ENCODE peak calls at places on chromosomes 11 and 22, in five cellular contexts. One of them, this sample, is unnamed.

GRCh38 chr11:122681731-122682130 is 26.2 kb downstream of the UBASH3B start:
- DNase-seq in H1: no peak
- DNase-seq in HepG2: no peak
- DNase-seq in K562: no peak
- DNase-seq in GM12878: no peak
- DNase-seq in this sample: no peak

GRCh38 chr22:40196628-40197027 is 18.9 kb downstream of the TNRC6B start:
- DNase-seq in HepG2: no peak
- DNase-seq in GM12878: peak; percentile 48
- DNase-seq in K562: no peak
- DNase-seq in H1: no peak
- DNase-seq in this sample: no peak

GRCh38 chr11:32821517-32821916 is 8.2 kb upstream of the PRRG4 start:
- DNase-seq in GM12878: no peak
- DNase-seq in H1: no peak
- DNase-seq in K562: no peak
- DNase-seq in HepG2: no peak
- DNase-seq in this sample: no peak

GRCh38 chr22:30238661-30239420 is 7.7 kb downstream of the LIF start:
- DNase-seq in HepG2: no peak
- DNase-seq in H1: no peak
- DNase-seq in GM12878: no peak
- DNase-seq in K562: peak; percentile 55
- DNase-seq in this sample: no peak

GRCh38 chr11:75591966-75592365 is 29.9 kb downstream of the SERPINH1 start:
- DNase-seq in GM12878: no peak
- DNase-seq in H1: no peak
- DNase-seq in K562: no peak
- DNase-seq in HepG2: no peak
- DNase-seq in this sample: no peak

GRCh38 chr11:112744041-112744440 is 217.2 kb upstream of the NCAM1 start:
- DNase-seq in GM12878: no peak
- DNase-seq in HepG2: no peak
- DNase-seq in K562: no peak
- DNase-seq in H1: no peak
- DNase-seq in this sample: no peak

GRCh38 chr11:110087820-110088534 is 5.2 kb upstream of the ZC3H12C start:
- DNase-seq in K562: no peak
- DNase-seq in HepG2: no peak
- DNase-seq in GM12878: no peak
- DNase-seq in H1: no peak
- DNase-seq in this sample: no peak

GRCh38 chr11:40281055-40281580 is 1178.3 kb downstream of the LRRC4C start:
- DNase-seq in K562: no peak
- DNase-seq in H1: no peak
- DNase-seq in HepG2: no peak
- DNase-seq in GM12878: no peak
- DNase-seq in this sample: no peak

GRCh38 chr11:2215561-2216399 is 44.2 kb upstream of the TH start:
- DNase-seq in GM12878: no peak
- DNase-seq in K562: peak; percentile 12
- DNase-seq in H1: no peak
- DNase-seq in HepG2: peak; percentile 46
- DNase-seq in this sample: no peak

GRCh38 chr11:48169259-48169658 is 47.4 kb upstream of the OR4B1 start:
- DNase-seq in HepG2: no peak
- DNase-seq in GM12878: no peak
- DNase-seq in H1: no peak
- DNase-seq in K562: no peak
- DNase-seq in this sample: no peak

GRCh38 chr11:15967966-15968365 is 388.4 kb downstream of the SOX6 start:
- DNase-seq in GM12878: no peak
- DNase-seq in K562: no peak
- DNase-seq in HepG2: no peak
- DNase-seq in H1: no peak
- DNase-seq in this sample: no peak

GRCh38 chr11:116420770-116421528 is 351.8 kb downstream of the BUD13 start:
- DNase-seq in GM12878: no peak
- DNase-seq in K562: no peak
- DNase-seq in HepG2: no peak
- DNase-seq in H1: no peak
- DNase-seq in this sample: peak; percentile 10

DNA sequence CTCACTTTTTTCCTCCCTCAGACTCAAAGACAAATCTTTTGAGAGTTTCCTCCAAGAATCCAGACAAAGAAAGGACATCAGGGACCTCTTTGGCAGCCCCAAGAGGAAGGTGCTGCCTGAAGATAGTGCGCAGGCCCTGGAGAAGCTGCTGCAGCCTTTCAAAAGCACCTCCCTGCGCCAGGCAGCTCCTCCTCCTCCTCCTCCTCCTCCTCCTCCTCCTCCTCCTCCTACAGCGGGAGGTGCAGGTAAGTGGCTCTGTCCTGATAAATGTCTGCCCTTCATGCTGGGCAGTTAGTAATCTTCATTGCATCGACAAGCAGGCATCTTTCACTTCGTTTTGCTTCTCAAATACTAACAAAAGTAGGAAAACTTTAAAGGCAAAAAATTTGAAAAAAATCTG is 82.8 kb upstream of the PARVA start:
- DNase-seq in H1: no peak
- DNase-seq in GM12878: no peak
- DNase-seq in HepG2: no peak
- DNase-seq in K562: no peak
- DNase-seq in this sample: no peak
- TF ChIP-seq ZNF274 in H1: no peak
- TF ChIP-seq ZNF274 in GM12878: no peak
- TF ChIP-seq ZNF274 in HepG2: no peak
- TF ChIP-seq ZNF274 in K562: no peak
- TF ChIP-seq ZNF274 in this sample: no peak

DNA sequence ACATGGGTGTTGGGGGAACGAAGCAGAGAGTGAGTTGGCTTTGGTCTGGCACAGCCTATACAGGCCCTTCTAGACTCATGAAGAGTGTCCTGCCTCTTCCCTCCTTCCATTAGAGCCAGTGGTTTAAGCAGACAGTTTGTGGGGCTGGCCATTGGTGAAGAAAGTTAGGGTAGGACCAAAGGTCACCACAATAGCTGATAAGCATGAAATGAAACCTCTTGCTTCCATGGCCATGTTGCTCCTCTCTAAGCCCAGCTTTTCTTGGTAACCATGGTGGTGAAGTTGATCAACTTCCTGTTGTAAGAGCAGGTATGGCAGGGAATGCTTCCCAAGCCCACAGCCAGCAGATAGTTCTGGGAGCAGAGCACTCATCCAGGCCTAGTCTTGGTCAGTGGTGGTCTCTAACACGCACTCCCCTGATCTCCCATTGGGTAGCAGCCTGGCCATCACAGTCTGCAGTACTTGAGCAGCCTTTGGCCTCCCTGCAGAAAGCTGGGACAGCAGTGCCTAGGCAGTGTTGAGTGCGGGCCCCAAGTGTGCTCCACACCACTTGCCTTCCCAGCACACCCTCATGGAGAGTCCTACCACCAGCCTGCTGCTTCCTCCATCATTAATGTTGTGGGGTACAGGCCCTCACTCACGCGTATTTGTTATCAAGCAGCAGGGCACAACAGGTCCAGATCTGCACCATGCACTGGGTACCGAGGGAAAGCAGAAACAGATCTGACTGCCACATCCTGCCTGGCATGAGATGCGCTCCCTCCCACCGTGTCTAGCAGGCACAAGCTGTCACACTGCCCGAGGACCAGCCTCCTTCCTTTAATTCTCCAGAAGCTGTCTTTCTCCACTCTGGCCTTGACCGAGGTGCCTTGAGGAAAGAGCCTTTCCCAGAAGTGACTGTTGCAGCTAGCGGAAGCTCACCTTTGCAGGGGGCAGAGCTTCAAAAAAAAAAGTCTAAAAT is 65.8 kb upstream of the SUSD2 start:
- DNase-seq in HepG2: no peak
- DNase-seq in H1: no peak
- DNase-seq in GM12878: no peak
- DNase-seq in K562: no peak
- DNase-seq in this sample: no peak
- TF ChIP-seq JUND in HepG2: no peak
- TF ChIP-seq JUND in H1: no peak
- TF ChIP-seq JUND in GM12878: no peak
- TF ChIP-seq JUND in K562: no peak
- TF ChIP-seq JUND in this sample: no peak

GRCh38 chr11:62879554-62879953 is 1.1 kb upstream of the SLC3A2 start:
- DNase-seq in K562: no peak
- DNase-seq in H1: no peak
- DNase-seq in HepG2: no peak
- DNase-seq in GM12878: no peak
- DNase-seq in this sample: no peak
- TF ChIP-seq ZNF274 in K562: no peak
- TF ChIP-seq ZNF274 in H1: no peak
- TF ChIP-seq ZNF274 in HepG2: no peak
- TF ChIP-seq ZNF274 in GM12878: no peak
- TF ChIP-seq ZNF274 in this sample: no peak

DNA sequence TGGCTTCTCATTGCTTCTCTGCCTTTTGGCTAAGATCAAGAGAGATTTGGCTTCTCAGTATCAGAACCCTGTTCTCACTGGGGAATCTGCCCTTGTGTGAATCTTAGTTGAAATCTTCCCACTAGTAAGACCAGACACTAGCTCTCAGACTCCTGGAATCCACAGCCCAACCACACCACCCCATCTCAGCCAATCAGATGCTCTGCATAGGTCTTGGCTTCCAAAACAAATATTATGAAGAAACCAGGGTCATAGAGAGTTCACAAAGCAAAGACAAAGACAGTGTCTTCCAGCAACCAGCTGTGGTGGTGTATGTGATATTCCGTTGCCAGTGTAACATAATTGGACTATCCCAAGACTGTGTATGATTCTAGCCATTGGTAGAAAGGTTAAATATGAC is 5.4 kb downstream of the OR8B12 start:
- DNase-seq in HepG2: no peak
- DNase-seq in H1: no peak
- DNase-seq in K562: peak; percentile 31
- DNase-seq in GM12878: no peak
- DNase-seq in this sample: no peak
- TF ChIP-seq JUND in HepG2: no peak
- TF ChIP-seq JUND in H1: no peak
- TF ChIP-seq JUND in K562: no peak
- TF ChIP-seq JUND in GM12878: no peak
- TF ChIP-seq JUND in this sample: no peak

GRCh38 chr22:45576730-45577464 is 74.2 kb downstream of the FBLN1 start:
- DNase-seq in K562: no peak
- DNase-seq in H1: no peak
- DNase-seq in HepG2: no peak
- DNase-seq in GM12878: no peak
- DNase-seq in this sample: no peak

GRCh38 chr22:45576273-45576625 is 73.6 kb downstream of the FBLN1 start:
- DNase-seq in K562: no peak
- DNase-seq in HepG2: no peak
- DNase-seq in H1: no peak
- DNase-seq in GM12878: no peak
- DNase-seq in this sample: no peak

GRCh38 chr22:45578524-45579147 is 76.0 kb downstream of the FBLN1 start:
- DNase-seq in GM12878: no peak
- DNase-seq in HepG2: no peak
- DNase-seq in H1: no peak
- DNase-seq in K562: no peak
- DNase-seq in this sample: no peak

GRCh38 chr22:45579306-45579705 is 76.6 kb downstream of the FBLN1 start:
- DNase-seq in GM12878: no peak
- DNase-seq in K562: no peak
- DNase-seq in H1: no peak
- DNase-seq in HepG2: no peak
- DNase-seq in this sample: no peak

GRCh38 chr22:45577746-45578523 is 75.3 kb downstream of the FBLN1 start:
- DNase-seq in H1: peak; percentile 59
- DNase-seq in K562: peak; percentile 59
- DNase-seq in HepG2: peak; percentile 64
- DNase-seq in GM12878: peak; percentile 12
- DNase-seq in this sample: peak; percentile 68
- TF ChIP-seq ZNF274 in H1: no peak
- TF ChIP-seq ZNF274 in K562: no peak
- TF ChIP-seq ZNF274 in HepG2: no peak
- TF ChIP-seq ZNF274 in GM12878: no peak
- TF ChIP-seq ZNF274 in this sample: no peak

GRCh38 chr22:38303974-38304373 is 13.3 kb downstream of the CSNK1E start:
- DNase-seq in H1: no peak
- DNase-seq in HepG2: no peak
- DNase-seq in GM12878: no peak
- DNase-seq in K562: no peak
- DNase-seq in this sample: no peak
- TF ChIP-seq JUND in H1: no peak
- TF ChIP-seq JUND in HepG2: no peak
- TF ChIP-seq JUND in GM12878: no peak
- TF ChIP-seq JUND in K562: no peak
- TF ChIP-seq JUND in this sample: no peak

DNA sequence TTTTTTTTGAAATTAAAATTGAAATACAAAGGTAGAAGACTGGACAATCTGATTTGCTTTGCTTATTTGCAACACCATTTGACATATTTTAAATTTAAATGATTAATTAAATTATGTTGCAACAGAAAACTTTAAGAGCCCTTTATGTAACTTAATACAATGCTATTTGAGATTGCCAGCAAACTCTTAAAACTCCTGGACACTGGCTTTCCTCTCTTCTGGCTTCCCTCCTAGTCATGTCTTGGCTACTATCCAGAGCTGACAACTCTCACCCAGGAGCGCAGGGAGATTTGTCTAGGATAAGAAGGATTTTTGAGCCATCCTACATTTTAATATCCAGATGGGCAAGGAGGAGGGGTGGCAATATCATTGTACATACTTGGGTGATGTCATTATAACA is 134.3 kb downstream of the ELP4 start:
- DNase-seq in HepG2: no peak
- DNase-seq in K562: no peak
- DNase-seq in GM12878: no peak
- DNase-seq in H1: no peak
- DNase-seq in this sample: no peak
- TF ChIP-seq ZNF274 in HepG2: no peak
- TF ChIP-seq ZNF274 in K562: no peak
- TF ChIP-seq ZNF274 in GM12878: no peak
- TF ChIP-seq ZNF274 in H1: no peak
- TF ChIP-seq ZNF274 in this sample: no peak

This sample was measured in HCT116.